ENCODE peak calls at places on chromosomes 12 and 14, in six cellular contexts. E is stomach; T is omental fat pad; O is T-cell; C is NCI-H2081; V is activated effector memory CD4-positive, alpha-beta T cell treated with anti-CD3 and anti-CD28 coated beads, Interleukin-2, amount 50 U/mL, for 16 hours. Y is an unnamed sample.

GRCh38 chr14:25431211-25432076 is 381.5 kb upstream of the STXBP6 start:
- DNase-seq in V (no peak), O (no peak), E (peak), T (no peak), C (no peak), Y (peak)

GRCh38 chr14:91890291-91890749 is 23.0 kb upstream of the TC2N start:
- DNase-seq in E (peak), T (no peak), C (no peak), V (no peak), O (no peak), Y (no peak)

GRCh38 chr12:20096430-20096829 is 271.9 kb upstream of the PDE3A start:
- DNase-seq in T (no peak), O (no peak), V (no peak), E (no peak), C (no peak), Y (no peak)

GRCh38 chr12:107990325-107990724 is 138.8 kb upstream of the WSCD2 start:
- DNase-seq in E (no peak), C (no peak), O (peak), V (peak), T (no peak), Y (peak)

GRCh38 chr14:89015016-89015415 is 190.6 kb downstream of the TTC8 start:
- DNase-seq in O (no peak), E (no peak), C (no peak), T (no peak), V (no peak), Y (no peak)

GRCh38 chr14:103607039-103607668 is 21.9 kb upstream of the KLC1 start:
- DNase-seq in V (peak), O (peak), E (peak), C (peak), T (no peak), Y (peak)

GRCh38 chr12:124293286-124294003 is 1.4 kb upstream of the RFLNA start:
- DNase-seq in V (no peak), O (no peak), E (no peak), C (no peak), T (no peak), Y (no peak)

GRCh38 chr12:41794341-41794740 is 350.3 kb downstream of the GXYLT1 start:
- DNase-seq in T (no peak), C (no peak), O (no peak), E (no peak), V (no peak), Y (no peak)

GRCh38 chr14:51789631-51790030 is 70.8 kb upstream of the GNG2 start:
- DNase-seq in C (no peak), O (no peak), V (no peak), E (no peak), T (no peak), Y (no peak)

GRCh38 chr12:46409342-46409741 is 36.8 kb upstream of the SLC38A2 start:
- DNase-seq in V (no peak), T (no peak), O (no peak), E (no peak), C (no peak), Y (no peak)

GRCh38 chr12:111277570-111277969 is 91.3 kb downstream of the PHETA1 start:
- DNase-seq in V (no peak), T (no peak), E (no peak), O (no peak), C (no peak), Y (no peak)

GRCh38 chr14:37583358-37584210 is 11.5 kb downstream of the FOXA1 start:
- DNase-seq in E (no peak), O (no peak), V (no peak), C (peak), T (no peak), Y (no peak)

GRCh38 chr14:71119075-71119474 is 211.8 kb downstream of the PCNX1 start:
- DNase-seq in E (no peak), O (no peak), C (no peak), T (no peak), V (no peak), Y (no peak)

GRCh38 chr12:131092911-131093901 is 139.5 kb downstream of the ADGRD1 start:
- DNase-seq in O (no peak), T (peak), V (peak), C (no peak), E (no peak), Y (no peak)

Y was measured in mucosa of gallbladder.